ENCODE peak calls at places on chromosome 14, in ten cellular contexts. P is DND-41, E is PC-3, C is hepatocyte, G is GM23248, X is keratinocyte, Y is astrocyte, F is neural progenitor cell, T is MM.1S, R is fibroblast of lung. Z is an unnamed sample.

GRCh38 chr14:99947695-99948094 is 117.5 kb upstream of the EVL start:
- DNase-seq in P (no peak), E (no peak), C (no peak), G (peak; percentile 26), X (no peak), Y (no peak), F (no peak), T (no peak), R (no peak), Z (no peak)

GRCh38 chr14:100080206-100080605 is 15.0 kb downstream of the EVL start:
- DNase-seq in P (peak; percentile 33), E (no peak), C (no peak), G (no peak), X (no peak), Y (no peak), F (no peak), T (no peak), R (no peak), Z (no peak)

GRCh38 chr14:67618617-67619063 is 1.1 kb upstream of the ARG2 start:
- DNase-seq in P (peak; percentile 16), E (peak; percentile 80), C (peak; percentile 88), G (peak; percentile 91), X (peak; percentile 44), Y (peak; percentile 63), F (peak; percentile 62), T (peak; percentile 56), R (peak; percentile 71), Z (no peak)

GRCh38 chr14:64760916-64761315 is 56.7 kb downstream of the PLEKHG3 start:
- DNase-seq in P (no peak), E (no peak), C (no peak), G (no peak), X (no peak), Y (no peak), F (no peak), T (no peak), R (no peak), Z (no peak)

GRCh38 chr14:52268191-52269061 is 928 bp downstream of the PTGDR start:
- DNase-seq in P (no peak), E (no peak), C (peak; percentile 14), G (peak; percentile 61), X (no peak), Y (peak; percentile 22), F (peak; percentile 66), T (no peak), R (peak; percentile 35), Z (no peak)

GRCh38 chr14:39467889-39468524 is 35.8 kb upstream of the FBXO33 start:
- DNase-seq in P (peak; percentile 46), E (peak; percentile 59), C (peak; percentile 51), G (peak; percentile 43), X (no peak), Y (peak; percentile 22), F (peak; percentile 71), T (peak; percentile 28), R (peak; percentile 36), Z (peak; percentile 33)

GRCh38 chr14:102356280-102356679 is 6.4 kb downstream of the CINP start:
- DNase-seq in P (no peak), E (peak; percentile 62), C (no peak), G (no peak), X (no peak), Y (no peak), F (no peak), T (no peak), R (no peak), Z (no peak)

GRCh38 chr14:41925409-41925808 is 318.7 kb downstream of the LRFN5 start:
- DNase-seq in P (no peak), E (peak; percentile 63), C (peak; percentile 39), G (peak; percentile 36), X (no peak), Y (no peak), F (peak; percentile 48), T (no peak), R (peak; percentile 2), Z (no peak)

GRCh38 chr14:45990252-45990651 is 661.3 kb downstream of the RPL10L start:
- DNase-seq in P (no peak), E (peak; percentile 33), C (no peak), G (no peak), X (no peak), Y (no peak), F (no peak), T (no peak), R (no peak), Z (no peak)

GRCh38 chr14:32319368-32320049 is 9.6 kb upstream of the AKAP6 start:
- DNase-seq in P (no peak), E (peak; percentile 84), C (no peak), G (no peak), X (no peak), Y (no peak), F (no peak), T (no peak), R (peak; percentile 30), Z (no peak)

GRCh38 chr14:64563696-64564095 is 13.9 kb downstream of the PPP1R36 start:
- DNase-seq in P (no peak), E (no peak), C (no peak), G (no peak), X (no peak), Y (peak; percentile 20), F (no peak), T (no peak), R (peak; percentile 19), Z (no peak)

GRCh38 chr14:101880016-101880297 is 84.4 kb upstream of the DYNC1H1 start:
- DNase-seq in P (no peak), E (no peak), C (no peak), G (no peak), X (no peak), Y (no peak), F (no peak), T (no peak), R (no peak), Z (no peak)

GRCh38 chr14:26281280-26281998 is 316.4 kb downstream of the NOVA1 start:
- DNase-seq in P (no peak), E (peak; percentile 82), C (peak; percentile 37), G (peak; percentile 86), X (peak; percentile 26), Y (peak; percentile 79), F (no peak), T (no peak), R (peak; percentile 81), Z (no peak)
- H4K20me1 ChIP-seq in P (no peaks in the 10 kb centered on the region), E (no peaks in the 10 kb centered on the region), C (no peaks in the 10 kb centered on the region), G (no peaks in the 10 kb centered on the region), X (no peaks in the 10 kb centered on the region), Y (no peaks in the 10 kb centered on the region), F (no peaks in the 10 kb centered on the region), T (no peaks in the 10 kb centered on the region), R (no peaks in the 10 kb centered on the region), Z (no peaks in the 10 kb centered on the region)

GRCh38 chr14:28769358-28769757 is 2.8 kb downstream of the FOXG1 start:
- DNase-seq in P (no peak), E (no peak), C (no peak), G (no peak), X (no peak), Y (no peak), F (no peak), T (no peak), R (no peak), Z (no peak)

GRCh38 chr14:28770061-28770460 is 3.5 kb downstream of the FOXG1 start:
- DNase-seq in P (no peak), E (no peak), C (no peak), G (no peak), X (no peak), Y (no peak), F (no peak), T (no peak), R (no peak), Z (no peak)

GRCh38 chr14:28767239-28767850 is 758 bp downstream of the FOXG1 start:
- DNase-seq in P (no peak), E (no peak), C (no peak), G (no peak), X (no peak), Y (no peak), F (no peak), T (no peak), R (no peak), Z (no peak)

GRCh38 chr14:28767851-28768548 is 1.4 kb downstream of the FOXG1 start:
- DNase-seq in P (no peak), E (no peak), C (peak; percentile 49), G (no peak), X (no peak), Y (no peak), F (peak; percentile 78), T (no peak), R (no peak), Z (peak; percentile 88)

GRCh38 chr14:28768549-28768870 is 1.9 kb downstream of the FOXG1 start:
- DNase-seq in P (no peak), E (no peak), C (no peak), G (no peak), X (no peak), Y (no peak), F (no peak), T (no peak), R (no peak), Z (no peak)
- TF ChIP-seq EZH2 in P (no peak), E (no peak), C (peak; percentile 25), G (no peak), X (no peak), Y (no peak), F (peak; percentile 84), T (no peak), R (no peak), Z (peak; percentile 88)

DNA sequence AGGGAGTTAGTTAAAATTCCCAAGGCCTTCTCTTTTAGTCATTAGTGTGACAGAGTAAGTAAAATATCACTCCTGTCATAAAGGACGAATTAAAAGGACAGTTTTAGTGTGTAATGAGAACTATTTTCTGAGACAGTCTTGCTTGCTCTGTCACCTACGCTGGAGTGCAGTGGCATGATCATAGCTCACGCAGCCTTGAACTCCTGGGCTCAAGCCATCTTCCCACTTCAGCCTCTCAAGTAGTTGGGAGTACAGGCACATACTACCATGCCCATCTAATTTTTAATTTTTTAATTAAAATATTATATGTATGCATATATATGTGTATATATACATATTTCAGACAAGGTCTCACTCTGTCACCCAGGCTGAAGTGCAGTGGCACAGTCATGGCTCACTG is 17.2 kb downstream of the KLC1 start:
- DNase-seq in P (no peak), E (no peak), C (no peak), G (no peak), X (no peak), Y (no peak), F (no peak), T (no peak), R (no peak), Z (no peak)
- H4K20me1 ChIP-seq in P (peaks cover 55% of the 10 kb centered on the region), E (peaks cover 59% of the 10 kb centered on the region), C (peaks cover 87% of the 10 kb centered on the region), G (peaks cover 20% of the 10 kb centered on the region), X (peaks cover 42% of the 10 kb centered on the region), Y (peaks cover 99% of the 10 kb centered on the region), F (peaks cover 75% of the 10 kb centered on the region), T (no peaks in the 10 kb centered on the region), R (no peaks in the 10 kb centered on the region), Z (peaks cover 4% of the 10 kb centered on the region)

DNA sequence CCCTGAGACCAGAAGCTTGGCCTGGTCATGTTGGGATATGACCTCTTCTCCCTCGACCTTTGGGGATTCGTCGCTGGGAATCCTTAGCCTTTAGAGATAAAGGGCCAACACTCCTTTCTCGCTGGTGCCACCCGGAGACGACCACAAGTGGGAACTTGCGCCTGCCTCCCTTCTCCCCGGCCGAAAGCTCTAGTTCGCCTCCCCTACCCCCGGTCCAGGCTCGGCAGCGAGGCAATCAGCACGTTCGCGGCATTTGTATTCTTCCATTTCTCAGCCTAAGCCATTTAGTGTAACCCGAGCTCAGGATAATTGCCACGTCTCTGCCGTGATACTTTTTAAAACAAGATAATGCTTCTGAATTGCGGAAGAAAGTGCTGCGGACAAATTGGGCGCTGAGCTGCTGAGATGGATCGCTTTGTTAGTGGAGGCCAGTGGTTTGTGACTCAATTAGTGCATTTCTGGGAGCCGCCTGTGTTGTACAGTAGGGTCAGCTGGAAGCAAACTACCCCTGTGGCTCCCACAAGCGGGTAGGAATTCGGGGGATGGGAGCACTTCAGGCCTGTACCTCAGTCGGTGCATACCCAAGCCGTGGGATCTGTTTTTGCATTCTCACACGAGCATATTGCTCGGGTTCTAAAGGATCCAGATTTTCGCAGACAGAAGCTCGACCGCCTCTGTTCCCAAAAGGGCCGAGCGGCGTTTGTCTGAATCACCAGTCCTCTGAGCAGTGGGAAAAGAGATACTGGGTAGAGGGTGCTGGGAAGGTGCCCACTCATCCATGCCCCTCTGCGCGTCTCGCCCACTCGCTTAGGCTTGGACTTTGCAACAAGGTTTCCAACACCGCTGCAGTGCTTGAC is 6.8 kb upstream of the SIX1 start:
- DNase-seq in P (no peak), E (no peak), C (no peak), G (no peak), X (no peak), Y (no peak), F (peak; percentile 59), T (no peak), R (peak; percentile 34), Z (peak; percentile 67)
- TF ChIP-seq EZH2 in P (no peak), E (no peak), C (peak; percentile 77), G (no peak), X (peak; percentile 55), Y (no peak), F (peak; percentile 80), T (no peak), R (no peak), Z (peak; percentile 90)